ENCODE peak calls at places on chromosomes 3 and 15, in seven cellular contexts. L is tibial nerve, Y is kidney epithelial cell, A is retinal pigment epithelial cell, V is GM12878, G is lower lobe of right lung, I is AG10803. J is an unnamed sample.

GRCh38 chr3:153160451-153161137 is 1.4 kb upstream of the RAP2B start:
- DNase-seq in L (peak), Y (peak), A (peak), V (peak), G (peak), I (peak), J (peak)

GRCh38 chr3:16606398-16606797 is 1.2 kb upstream of the DAZL start:
- DNase-seq in L (no peak), Y (no peak), A (no peak), V (no peak), G (no peak), I (peak), J (no peak)

GRCh38 chr15:42274693-42274971 is 1.4 kb upstream of the TMEM87A start:
- DNase-seq in L (no peak), Y (no peak), A (no peak), V (no peak), G (no peak), I (no peak), J (no peak)

GRCh38 chr3:46024131-46024530 is 3.2 kb downstream of the XCR1 start:
- DNase-seq in L (no peak), Y (no peak), A (no peak), V (no peak), G (no peak), I (peak), J (no peak)

GRCh38 chr15:34655198-34655770 is 71.8 kb upstream of the GOLGA8B start:
- DNase-seq in L (no peak), Y (no peak), A (no peak), V (no peak), G (no peak), I (no peak), J (no peak)

GRCh38 chr3:43765417-43766030 is 74.8 kb downstream of the ABHD5 start:
- DNase-seq in L (peak), Y (no peak), A (no peak), V (no peak), G (no peak), I (peak), J (no peak)

GRCh38 chr3:159895430-159895829 is 93.2 kb upstream of the IL12A start:
- DNase-seq in L (no peak), Y (no peak), A (no peak), V (no peak), G (no peak), I (no peak), J (no peak)

GRCh38 chr3:172536505-172536904 is 13.3 kb upstream of the TNFSF10 start:
- DNase-seq in L (no peak), Y (no peak), A (no peak), V (no peak), G (no peak), I (no peak), J (no peak)

GRCh38 chr3:126927846-126928245 is 55.1 kb upstream of the PLXNA1 start:
- DNase-seq in L (no peak), Y (no peak), A (no peak), V (no peak), G (no peak), I (no peak), J (no peak)

GRCh38 chr3:194983121-194983520 is 287.8 kb downstream of the XXYLT1 start:
- DNase-seq in L (no peak), Y (no peak), A (no peak), V (no peak), G (no peak), I (no peak), J (no peak)

GRCh38 chr3:40381904-40382616 is 4.9 kb upstream of the ENTPD3 start:
- DNase-seq in L (no peak), Y (no peak), A (no peak), V (no peak), G (no peak), I (no peak), J (no peak)

GRCh38 chr3:8603115-8603710 is 41.4 kb downstream of the SSUH2 start:
- DNase-seq in L (no peak), Y (no peak), A (no peak), V (no peak), G (no peak), I (no peak), J (no peak)

GRCh38 chr3:24145981-24146822 is 201.1 kb downstream of the NR1D2 start:
- DNase-seq in L (no peak), Y (no peak), A (peak), V (no peak), G (no peak), I (peak), J (peak)

GRCh38 chr15:74893627-74894026 is 3.8 kb downstream of the MPI start:
- DNase-seq in L (no peak), Y (no peak), A (no peak), V (no peak), G (no peak), I (no peak), J (no peak)

GRCh38 chr3:177705976-177706866 is 508.9 kb upstream of the TBL1XR1 start:
- DNase-seq in L (peak), Y (no peak), A (no peak), V (no peak), G (no peak), I (no peak), J (no peak)

GRCh38 chr15:36617529-36618196 is 38.2 kb downstream of the CDIN1 start:
- DNase-seq in L (no peak), Y (no peak), A (no peak), V (peak), G (no peak), I (no peak), J (no peak)

GRCh38 chr3:9308298-9308990 is 54.4 kb upstream of the THUMPD3 start:
- DNase-seq in L (no peak), Y (no peak), A (no peak), V (no peak), G (no peak), I (peak), J (no peak)

GRCh38 chr3:194140520-194141414 is 4.8 kb downstream of the HES1 start:
- DNase-seq in L (no peak), Y (no peak), A (no peak), V (no peak), G (peak), I (peak), J (no peak)

GRCh38 chr3:125767641-125768040 is 172.3 kb upstream of the OSBPL11 start:
- DNase-seq in L (no peak), Y (no peak), A (no peak), V (no peak), G (no peak), I (no peak), J (no peak)

GRCh38 chr3:171284308-171285075 is 175.7 kb downstream of the TNIK start:
- DNase-seq in L (peak), Y (peak), A (peak), V (peak), G (no peak), I (peak), J (peak)

GRCh38 chr15:67607329-67607728 is 64.8 kb downstream of the MAP2K5 start:
- DNase-seq in L (no peak), Y (no peak), A (no peak), V (no peak), G (no peak), I (no peak), J (no peak)

GRCh38 chr3:196611761-196612483 is 27.6 kb upstream of the NRROS start:
- DNase-seq in L (no peak), Y (no peak), A (no peak), V (no peak), G (no peak), I (no peak), J (no peak)

GRCh38 chr3:45434996-45435395 is 46.6 kb downstream of the LARS2 start:
- DNase-seq in L (no peak), Y (no peak), A (no peak), V (no peak), G (no peak), I (no peak), J (no peak)

GRCh38 chr3:27943106-27943505 is 221.0 kb upstream of the EOMES start:
- DNase-seq in L (no peak), Y (no peak), A (no peak), V (no peak), G (no peak), I (peak), J (no peak)

GRCh38 chr3:174614046-174614445 is 245.1 kb upstream of the NAALADL2 start:
- DNase-seq in L (no peak), Y (no peak), A (peak), V (no peak), G (no peak), I (no peak), J (no peak)

GRCh38 chr3:183181606-183182005 is 19.1 kb upstream of the LAMP3 start:
- DNase-seq in L (no peak), Y (no peak), A (no peak), V (no peak), G (no peak), I (no peak), J (no peak)

GRCh38 chr3:71120012-71120411 is 463.5 kb downstream of the FOXP1 start:
- DNase-seq in L (no peak), Y (no peak), A (no peak), V (no peak), G (no peak), I (no peak), J (no peak)

GRCh38 chr15:100873029-100873677 is 6.5 kb upstream of the ALDH1A3 start:
- DNase-seq in L (peak), Y (peak), A (peak), V (peak), G (no peak), I (peak), J (peak)

GRCh38 chr15:100866386-100867330 is 13.0 kb upstream of the ALDH1A3 start:
- DNase-seq in L (no peak), Y (no peak), A (peak), V (no peak), G (no peak), I (no peak), J (no peak)

GRCh38 chr15:100863406-100864198 is 16.0 kb upstream of the ALDH1A3 start:
- DNase-seq in L (no peak), Y (no peak), A (no peak), V (no peak), G (no peak), I (peak), J (no peak)

GRCh38 chr15:100867476-100867875 is 12.2 kb upstream of the ALDH1A3 start:
- DNase-seq in L (no peak), Y (no peak), A (peak), V (no peak), G (no peak), I (no peak), J (no peak)

DNA sequence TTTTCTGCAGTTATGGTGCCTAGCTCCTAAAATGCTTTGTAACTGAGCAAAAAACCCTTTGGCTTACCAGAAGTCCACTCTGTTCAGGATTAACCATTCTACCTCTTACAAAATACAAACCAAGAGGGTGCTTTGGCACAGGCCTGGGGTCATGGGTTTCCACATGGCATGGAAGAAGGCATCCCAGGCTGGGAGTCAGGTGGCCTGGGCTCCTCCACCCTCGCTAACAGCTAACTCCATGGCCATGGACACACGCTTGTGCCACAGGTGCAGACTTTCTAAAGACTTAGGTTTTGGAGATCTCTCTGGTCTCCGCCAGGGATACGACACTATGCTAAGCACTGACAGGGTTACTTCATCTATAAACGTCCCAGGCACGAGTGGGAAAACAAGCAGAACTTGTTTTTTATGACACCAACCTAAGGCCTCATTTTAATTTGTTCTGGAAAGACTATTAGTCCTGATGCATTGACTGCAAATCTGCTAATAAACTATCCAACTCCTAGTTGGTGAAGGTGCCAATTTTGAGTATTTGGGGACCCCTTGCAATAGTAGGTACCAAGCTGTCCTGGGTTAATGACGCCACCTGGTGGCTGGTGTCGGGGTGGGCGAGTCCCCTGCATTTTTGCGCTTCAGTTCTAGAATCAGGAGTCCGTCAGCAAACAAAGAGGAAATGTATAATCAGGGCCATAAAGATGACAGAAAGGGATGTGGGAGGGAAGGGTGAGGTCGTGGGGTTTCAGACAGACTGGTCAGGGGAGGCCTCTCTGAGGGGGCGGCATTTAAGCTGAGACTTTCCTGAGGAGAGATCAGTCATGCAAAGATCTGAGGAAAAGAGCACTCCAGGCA is 10.3 kb upstream of the ALDH1A3 start:
- DNase-seq in L (no peak), Y (no peak), A (no peak), V (no peak), G (no peak), I (no peak), J (no peak)
- TF ChIP-seq CTCF in L (peak), Y (peak), A (peak), V (peak), G (peak), I (peak), J (peak)

DNA sequence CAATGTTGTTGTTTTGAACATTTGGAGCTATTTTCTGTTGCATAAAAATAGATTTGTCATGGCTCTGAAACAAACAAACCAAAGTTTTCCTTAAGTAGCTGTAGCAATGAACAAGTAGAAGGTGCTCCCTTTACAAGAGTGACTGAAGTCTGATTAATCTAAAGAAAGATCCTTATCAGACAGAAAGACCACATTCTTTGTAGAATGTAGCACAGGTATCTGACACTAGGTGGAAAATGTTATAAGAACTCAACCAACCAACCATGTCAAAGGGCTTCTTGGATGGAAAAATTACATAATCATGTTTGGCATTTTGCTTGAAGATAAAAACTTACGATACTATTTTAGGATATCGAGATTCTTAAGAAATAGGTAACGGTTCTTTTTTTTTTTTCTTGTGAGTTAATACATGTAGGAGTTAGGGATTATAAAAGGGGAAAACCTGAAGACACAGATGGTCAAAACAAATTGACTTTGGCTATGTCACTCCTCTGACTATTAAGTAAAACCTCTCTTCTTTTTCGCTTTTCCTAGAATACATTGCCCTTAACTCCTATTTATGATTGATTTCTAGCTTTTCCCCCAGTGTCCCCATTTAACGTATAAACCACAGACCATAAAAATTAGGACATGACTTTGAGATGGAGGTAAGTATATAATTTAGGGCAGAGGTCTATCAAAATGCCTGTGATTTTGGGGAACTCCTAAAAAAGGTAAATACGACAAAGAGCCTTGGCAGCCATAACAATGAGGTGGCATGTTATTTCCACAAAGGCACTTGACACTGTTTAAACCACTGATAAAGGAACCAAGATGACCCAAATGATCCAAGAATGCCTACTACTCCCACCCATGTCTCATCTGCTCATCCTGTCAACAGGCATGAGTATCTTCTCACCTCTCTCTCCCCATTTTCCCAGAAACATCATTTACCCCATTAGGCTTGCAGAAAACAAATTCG is 72.0 kb downstream of the CCR4 start:
- DNase-seq in L (no peak), Y (peak), A (no peak), V (no peak), G (no peak), I (no peak), J (no peak)
- TF ChIP-seq CTCF in L (no peak), Y (no peak), A (no peak), V (no peak), G (no peak), I (no peak), J (no peak)

DNA sequence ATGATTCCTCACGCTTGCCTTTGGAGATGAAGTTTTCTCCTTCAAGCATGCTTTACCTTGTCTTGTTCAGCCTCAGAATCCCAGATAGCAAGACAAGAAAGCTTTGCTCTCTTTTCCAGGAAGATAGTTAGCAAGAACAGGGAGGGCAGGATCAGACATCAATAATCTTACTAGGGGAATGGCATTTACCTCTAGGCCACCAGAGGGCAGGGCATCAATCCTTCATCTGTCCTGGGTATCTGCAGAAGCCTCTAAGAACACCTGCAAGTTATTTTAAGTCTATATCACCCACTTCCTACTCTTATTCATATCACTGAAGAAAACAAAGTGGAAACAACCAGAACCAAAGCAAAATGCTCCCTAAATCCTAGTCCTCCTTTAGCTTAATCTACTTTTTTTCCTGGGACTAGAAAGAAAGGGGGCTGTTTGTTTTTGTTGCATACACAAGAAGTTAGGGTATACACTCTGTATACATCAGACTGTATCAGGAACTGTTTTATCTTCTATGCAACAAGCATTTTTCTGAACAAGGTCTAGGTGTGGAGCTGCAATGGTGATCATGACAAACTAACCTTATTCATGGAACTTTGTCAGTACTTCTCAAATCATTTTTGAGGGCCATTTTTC is 862.5 kb downstream of the CADM2 start:
- DNase-seq in L (no peak), Y (peak), A (peak), V (no peak), G (no peak), I (no peak), J (no peak)
- TF ChIP-seq CTCF in L (peak), Y (peak), A (peak), V (peak), G (peak), I (no peak), J (peak)

GRCh38 chr3:79551997-79552396 is 215.8 kb downstream of the ROBO1 start:
- DNase-seq in L (no peak), Y (no peak), A (no peak), V (no peak), G (no peak), I (no peak), J (no peak)
- TF ChIP-seq CTCF in L (no peak), Y (no peak), A (no peak), V (no peak), G (no peak), I (no peak), J (no peak)

GRCh38 chr3:100606894-100607512 is 2.4 kb upstream of the ADGRG7 start:
- DNase-seq in L (no peak), Y (no peak), A (no peak), V (peak), G (no peak), I (no peak), J (no peak)
- TF ChIP-seq CTCF in L (no peak), Y (no peak), A (no peak), V (no peak), G (no peak), I (no peak), J (no peak)

DNA sequence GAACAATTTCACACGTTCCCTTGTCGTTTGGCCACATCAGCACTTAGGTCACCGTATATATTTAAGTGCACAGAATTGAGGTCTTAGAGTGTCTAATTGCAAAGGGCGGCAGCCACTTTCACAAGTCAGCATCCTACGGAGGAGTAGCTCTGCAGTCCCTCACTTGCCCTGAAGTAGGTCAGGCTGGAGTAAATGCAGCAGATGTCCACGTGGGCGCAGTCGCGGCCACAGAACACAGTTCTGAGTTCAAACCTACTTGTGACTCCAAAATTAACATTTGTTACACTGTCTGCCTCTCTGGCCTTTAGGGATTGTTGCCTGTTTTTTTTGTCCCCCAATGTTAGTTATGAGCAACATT is 85.8 kb downstream of the PDCD6IP start:
- DNase-seq in L (no peak), Y (peak), A (no peak), V (no peak), G (no peak), I (peak), J (no peak)
- TF ChIP-seq CTCF in L (peak), Y (peak), A (no peak), V (peak), G (no peak), I (peak), J (peak)